ENCODE peak calls at places on chromosome 10, in five cellular contexts. A is IMR-90, S is mammary epithelial cell, P is fibroblast of lung, H is A549. O is an unnamed sample.

GRCh38 chr10:5524721-5525531 is at the start of gene CALML3:
- DNase-seq in A (no peak), S (peak), P (no peak), H (no peak), O (no peak)

GRCh38 chr10:90930971-90931841 is 10.3 kb upstream of the ANKRD1 start:
- DNase-seq in A (peak), S (no peak), P (peak), H (peak), O (peak)

GRCh38 chr10:77506517-77506916 is 131.1 kb downstream of the KCNMA1 start:
- DNase-seq in A (peak), S (no peak), P (peak), H (no peak), O (peak)

GRCh38 chr10:6936931-6937330 is 356.9 kb upstream of the PRKCQ start:
- DNase-seq in A (no peak), S (no peak), P (no peak), H (no peak), O (no peak)

GRCh38 chr10:125027889-125028288 is 86.0 kb downstream of the ZRANB1 start:
- DNase-seq in A (no peak), S (no peak), P (no peak), H (no peak), O (no peak)

GRCh38 chr10:11898372-11899066 is 75.4 kb downstream of the PROSER2 start:
- DNase-seq in A (peak), S (peak), P (peak), H (peak), O (no peak)

GRCh38 chr10:77531441-77532001 is 106.1 kb downstream of the KCNMA1 start:
- DNase-seq in A (peak), S (peak), P (peak), H (peak), O (peak)

GRCh38 chr10:12194752-12195271 is 879 bp downstream of the NUDT5 start:
- DNase-seq in A (peak), S (peak), P (peak), H (peak), O (peak)

GRCh38 chr10:129361676-129362376 is 105.2 kb upstream of the MGMT start:
- DNase-seq in A (no peak), S (no peak), P (no peak), H (no peak), O (no peak)

GRCh38 chr10:77974396-77975074 is 48.0 kb upstream of the DLG5 start:
- DNase-seq in A (peak), S (peak), P (peak), H (peak), O (peak)

GRCh38 chr10:132514841-132515521 is 22.6 kb upstream of the INPP5A start:
- DNase-seq in A (no peak), S (no peak), P (no peak), H (no peak), O (no peak)

GRCh38 chr10:114491933-114492332 is 87.6 kb upstream of the AFAP1L2 start:
- DNase-seq in A (no peak), S (no peak), P (no peak), H (no peak), O (peak)

GRCh38 chr10:84540022-84540616 is 211.7 kb downstream of the CCSER2 start:
- DNase-seq in A (peak), S (peak), P (peak), H (peak), O (peak)

GRCh38 chr10:125001313-125002043 is 59.6 kb downstream of the ZRANB1 start:
- DNase-seq in A (no peak), S (peak), P (peak), H (no peak), O (no peak)

GRCh38 chr10:119254355-119254754 is 47.0 kb downstream of the GRK5 start:
- DNase-seq in A (no peak), S (no peak), P (peak), H (no peak), O (no peak)

GRCh38 chr10:133134411-133135115 is 25.5 kb upstream of the KNDC1 start:
- DNase-seq in A (no peak), S (no peak), P (no peak), H (no peak), O (no peak)

GRCh38 chr10:6410830-6411229 is 169.2 kb downstream of the PRKCQ start:
- DNase-seq in A (no peak), S (no peak), P (no peak), H (no peak), O (no peak)

GRCh38 chr10:112588225-112588990 is 141.4 kb downstream of the VTI1A start:
- DNase-seq in A (peak), S (no peak), P (no peak), H (no peak), O (peak)

GRCh38 chr10:124550305-124551034 is 88.8 kb downstream of the LHPP start:
- DNase-seq in A (no peak), S (no peak), P (no peak), H (no peak), O (no peak)

GRCh38 chr10:77564781-77565589 is 72.6 kb downstream of the KCNMA1 start:
- DNase-seq in A (peak), S (peak), P (no peak), H (peak), O (peak)

GRCh38 chr10:104099274-104099673 is 13.6 kb upstream of the COL17A1 start:
- DNase-seq in A (peak), S (no peak), P (no peak), H (no peak), O (peak)

GRCh38 chr10:68666280-68666760 is 54.7 kb upstream of the CCAR1 start:
- DNase-seq in A (peak), S (peak), P (peak), H (no peak), O (peak)

GRCh38 chr10:14355750-14356149 is 25.0 kb upstream of the FRMD4A start:
- DNase-seq in A (no peak), S (no peak), P (no peak), H (no peak), O (no peak)

GRCh38 chr10:48330269-48330668 is 23.8 kb downstream of the MAPK8 start:
- DNase-seq in A (peak), S (no peak), P (peak), H (no peak), O (no peak)

GRCh38 chr10:116765549-116766162 is 23.3 kb upstream of the HSPA12A start:
- DNase-seq in A (no peak), S (no peak), P (peak), H (no peak), O (no peak)

GRCh38 chr10:101079874-101080273 is 18.1 kb downstream of the KAZALD1 start:
- DNase-seq in A (no peak), S (no peak), P (no peak), H (no peak), O (no peak)

GRCh38 chr10:77949167-77949566 is 22.6 kb upstream of the DLG5 start:
- DNase-seq in A (peak), S (peak), P (peak), H (peak), O (peak)

GRCh38 chr10:88092975-88093374 is 229.6 kb downstream of the PTEN start:
- DNase-seq in A (no peak), S (no peak), P (no peak), H (no peak), O (no peak)

GRCh38 chr10:44982114-44982460 is 3.5 kb upstream of the DEPP1 start:
- DNase-seq in A (no peak), S (peak), P (no peak), H (no peak), O (peak)
- H3K4me2 ChIP-seq in A (no peak), S (peak), P (no peak), H (peak), O (peak)

GRCh38 chr10:80468806-80469421 is 14.8 kb downstream of the TSPAN14 start:
- DNase-seq in A (no peak), S (no peak), P (no peak), H (no peak), O (no peak)

GRCh38 chr10:80470266-80470665 is 16.2 kb downstream of the TSPAN14 start:
- DNase-seq in A (no peak), S (no peak), P (no peak), H (no peak), O (no peak)

GRCh38 chr10:80465839-80466590 is 11.9 kb downstream of the TSPAN14 start:
- DNase-seq in A (no peak), S (no peak), P (no peak), H (no peak), O (no peak)

GRCh38 chr10:80466724-80467326 is 12.7 kb downstream of the TSPAN14 start:
- DNase-seq in A (no peak), S (no peak), P (no peak), H (no peak), O (no peak)

DNA sequence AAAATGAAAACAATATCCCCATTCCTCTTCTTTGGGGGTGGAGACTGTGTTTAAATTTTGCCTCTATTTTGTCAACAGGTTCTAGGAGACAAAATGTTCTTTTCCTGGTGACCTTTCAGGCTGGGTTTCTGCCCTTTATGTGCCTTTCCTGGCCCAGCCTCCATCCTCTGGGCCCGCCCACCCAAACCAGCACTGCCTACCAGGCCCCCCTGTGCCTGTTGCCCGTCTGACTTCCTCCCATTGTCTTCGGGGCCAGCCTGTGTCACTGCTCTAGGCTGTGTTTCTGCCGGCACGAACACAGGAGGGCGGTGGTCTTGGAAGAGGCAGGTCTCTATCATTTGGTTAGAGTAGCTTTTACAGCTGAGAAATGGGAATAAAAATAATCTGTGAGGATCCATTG is 13.9 kb downstream of the TSPAN14 start:
- DNase-seq in A (no peak), S (no peak), P (no peak), H (no peak), O (no peak)
- H3K4me2 ChIP-seq in A (no peak), S (no peak), P (no peak), H (peak), O (no peak)

GRCh38 chr10:100021322-100021721 is 11.6 kb upstream of the DNMBP start:
- DNase-seq in A (no peak), S (no peak), P (no peak), H (peak), O (no peak)
- H3K4me2 ChIP-seq in A (no peak), S (no peak), P (no peak), H (peak), O (no peak)

DNA sequence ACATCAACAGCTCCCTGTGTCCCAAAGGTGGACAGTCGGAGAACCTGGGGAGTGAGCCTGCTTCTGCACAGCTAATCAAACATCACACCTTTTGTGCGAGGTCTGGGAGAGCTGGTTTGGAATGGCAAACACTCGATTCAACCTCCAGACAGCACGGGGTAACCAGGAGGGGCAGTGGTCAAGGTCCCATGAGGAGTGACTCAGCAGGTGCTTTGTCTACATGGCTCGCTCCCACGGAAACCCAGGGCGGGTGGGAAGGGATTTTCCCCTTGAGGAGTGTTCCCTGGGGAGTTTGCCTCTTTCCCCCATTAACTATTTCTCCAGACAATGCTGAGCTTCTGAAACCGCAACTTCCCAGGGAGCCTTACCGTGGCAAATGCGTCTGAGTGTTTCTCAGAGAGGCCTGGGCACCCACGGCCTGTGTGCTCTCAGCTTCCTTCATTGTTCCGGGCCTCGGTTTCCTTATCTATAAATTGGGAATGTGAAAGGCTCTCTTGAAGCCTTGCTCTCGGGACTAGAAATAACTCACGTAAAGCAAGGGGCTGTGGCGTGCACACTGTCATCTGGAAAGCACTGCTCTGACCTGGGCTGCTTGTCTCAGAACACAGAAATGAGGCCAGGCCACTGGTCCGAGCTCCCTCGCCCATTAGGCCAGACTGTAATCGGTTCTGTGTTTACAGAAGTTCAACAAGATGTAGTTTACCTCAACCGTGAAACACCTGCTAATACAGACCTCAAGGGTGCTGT is 14.0 kb upstream of the GTPBP4 start:
- DNase-seq in A (no peak), S (peak), P (no peak), H (peak), O (peak)
- H3K4me2 ChIP-seq in A (no peak), S (no peak), P (no peak), H (peak), O (no peak)

GRCh38 chr10:75127481-75127880 is 16.0 kb downstream of the SAMD8 start:
- DNase-seq in A (peak), S (no peak), P (no peak), H (no peak), O (no peak)
- H3K4me2 ChIP-seq in A (no peak), S (no peak), P (no peak), H (peak), O (peak)

GRCh38 chr10:42984035-42984610 is 92.7 kb upstream of the RET start:
- DNase-seq in A (no peak), S (no peak), P (no peak), H (no peak), O (no peak)
- H3K4me2 ChIP-seq in A (no peak), S (no peak), P (no peak), H (no peak), O (no peak)

GRCh38 chr10:62652564-62652963 is 152.0 kb upstream of the ADO start:
- DNase-seq in A (no peak), S (no peak), P (no peak), H (no peak), O (no peak)

GRCh38 chr10:62650411-62650810 is 154.1 kb upstream of the ADO start:
- DNase-seq in A (no peak), S (peak), P (no peak), H (no peak), O (peak)

GRCh38 chr10:62651341-62651740 is 153.2 kb upstream of the ADO start:
- DNase-seq in A (peak), S (peak), P (no peak), H (no peak), O (peak)

GRCh38 chr10:62653254-62653653 is 151.3 kb upstream of the ADO start:
- DNase-seq in A (no peak), S (no peak), P (no peak), H (no peak), O (no peak)

GRCh38 chr10:62652114-62652513 is 152.4 kb upstream of the ADO start:
- DNase-seq in A (peak), S (peak), P (no peak), H (no peak), O (peak)
- H3K4me2 ChIP-seq in A (no peak), S (peak), P (no peak), H (no peak), O (no peak)